ENCODE peak calls at places on chromosome 22, in eight cellular contexts. T is HuH-7; K is GM12892; X is ELR; L is Right ventricle myocardium superior; G is activated T-helper 9 cell treated with anti-CD3 and anti-CD28 coated beads, Interleukin-2, amount 50 U/mL, for 16 hours; W is amniotic stem cell; H is omental fat pad. D is an unnamed sample.

GRCh38 chr22:42039271-42039670 is 31.3 kb downstream of the NAGA start:
- DNase-seq in H (no peak), T (no peak), X (peak), L (no peak), W (peak), G (no peak), K (no peak), D (no peak)

GRCh38 chr22:42069801-42070516 is 653 bp downstream of the NAGA start:
- DNase-seq in W (no peak), K (peak), H (no peak), L (peak), G (no peak), T (no peak), X (peak), D (no peak)

GRCh38 chr22:35596821-35597220 is 20.3 kb downstream of the MB start:
- DNase-seq in T (no peak), H (no peak), K (no peak), X (no peak), L (peak), W (no peak), G (no peak), D (no peak)

GRCh38 chr22:26681395-26681821 is 24.0 kb downstream of the MIAT start:
- DNase-seq in T (no peak), H (no peak), W (no peak), X (peak), K (no peak), G (no peak), L (no peak), D (no peak)

GRCh38 chr22:26656896-26657851 is at the start of gene MIAT:
- DNase-seq in H (no peak), G (no peak), W (no peak), K (peak), L (peak), T (no peak), X (peak), D (peak)

GRCh38 chr22:36464715-36465231 is 16.7 kb downstream of the TXN2 start:
- DNase-seq in H (no peak), T (no peak), X (no peak), K (no peak), W (no peak), L (no peak), G (no peak), D (no peak)

GRCh38 chr22:36588285-36588684 is 59.3 kb upstream of the EIF3D start:
- DNase-seq in L (no peak), K (no peak), T (no peak), G (no peak), W (no peak), H (no peak), X (no peak), D (no peak)

GRCh38 chr22:23101524-23101923 is 31.2 kb downstream of the GNAZ start:
- DNase-seq in W (no peak), T (no peak), K (no peak), L (no peak), X (no peak), G (no peak), H (no peak), D (no peak)

GRCh38 chr22:43879901-43880742 is 11.7 kb downstream of the PNPLA5 start:
- DNase-seq in L (no peak), G (no peak), W (no peak), H (no peak), X (no peak), K (no peak), T (no peak), D (no peak)

GRCh38 chr22:26573026-26573662 is 16.8 kb downstream of the TPST2 start:
- DNase-seq in H (no peak), X (no peak), T (no peak), G (no peak), K (no peak), L (peak), W (no peak), D (no peak)

GRCh38 chr22:42799061-42799460 is 58.0 kb downstream of the ARFGAP3 start:
- DNase-seq in W (no peak), L (no peak), T (no peak), G (no peak), H (no peak), X (no peak), K (no peak), D (no peak)

GRCh38 chr22:46770151-46770641 is 7.7 kb downstream of the TBC1D22A start:
- DNase-seq in L (no peak), X (no peak), K (no peak), T (no peak), G (no peak), H (no peak), W (no peak), D (no peak)

GRCh38 chr22:26314171-26314570 is 114.9 kb upstream of the ASPHD2 start:
- DNase-seq in G (no peak), T (no peak), H (no peak), K (no peak), W (no peak), X (no peak), L (no peak), D (no peak)

GRCh38 chr22:17086301-17086700 is 1.5 kb downstream of the IL17RA start:
- DNase-seq in X (no peak), T (no peak), K (no peak), W (no peak), G (no peak), L (no peak), H (no peak), D (no peak)

GRCh38 chr22:45211848-45212247 is 28.8 kb downstream of the KIAA0930 start:
- DNase-seq in K (no peak), X (no peak), G (no peak), W (no peak), H (no peak), T (no peak), L (peak), D (no peak)

GRCh38 chr22:44143117-44143495 is 37.6 kb upstream of the PARVG start:
- DNase-seq in G (no peak), X (no peak), K (no peak), H (no peak), W (no peak), L (peak), T (no peak), D (no peak)

GRCh38 chr22:38218661-38219331 is 17.0 kb downstream of the MAFF start:
- DNase-seq in T (peak), X (peak), K (no peak), H (peak), G (peak), W (peak), L (peak), D (peak)

GRCh38 chr22:23800297-23801237 is 13.8 kb downstream of the SMARCB1 start:
- DNase-seq in X (no peak), T (no peak), G (no peak), H (no peak), L (no peak), W (no peak), K (peak), D (no peak)

GRCh38 chr22:40189979-40190378 is 12.3 kb downstream of the TNRC6B start:
- DNase-seq in X (peak), G (no peak), H (no peak), W (no peak), K (no peak), L (no peak), T (no peak), D (no peak)

GRCh38 chr22:49203863-49204598 is 623.6 kb downstream of the BRD1 start:
- DNase-seq in K (no peak), T (no peak), H (no peak), G (no peak), X (no peak), L (no peak), W (no peak), D (no peak)

GRCh38 chr22:49037701-49038245 is 789.9 kb downstream of the BRD1 start:
- DNase-seq in X (no peak), T (no peak), H (no peak), G (no peak), W (no peak), L (no peak), K (no peak), D (no peak)

GRCh38 chr22:29773233-29773632 is 6.1 kb downstream of the UQCR10 start:
- DNase-seq in H (no peak), G (no peak), W (no peak), K (no peak), X (peak), L (no peak), T (no peak), D (no peak)

GRCh38 chr22:19404676-19405075 is 26.9 kb downstream of the HIRA start:
- DNase-seq in G (no peak), K (no peak), W (no peak), L (no peak), H (no peak), T (no peak), X (no peak), D (no peak)

GRCh38 chr22:47422736-47423135 is 660.3 kb downstream of the TBC1D22A start:
- DNase-seq in H (no peak), L (no peak), W (no peak), X (no peak), K (no peak), T (no peak), G (no peak), D (no peak)

GRCh38 chr22:17281026-17281809 is 62.0 kb upstream of the ADA2 start:
- DNase-seq in K (no peak), X (no peak), H (no peak), W (no peak), L (no peak), T (no peak), G (no peak), D (no peak)

GRCh38 chr22:46598737-46599424 is 21.3 kb upstream of the GRAMD4 start:
- DNase-seq in G (no peak), T (no peak), H (no peak), K (no peak), L (no peak), W (no peak), X (no peak), D (no peak)

GRCh38 chr22:49018601-49019000 is 809.1 kb downstream of the BRD1 start:
- DNase-seq in T (no peak), K (no peak), H (peak), G (no peak), L (no peak), W (no peak), X (no peak), D (no peak)

GRCh38 chr22:43014062-43014875 is 680 bp downstream of the PACSIN2 start:
- DNase-seq in L (peak), X (peak), T (peak), H (no peak), W (no peak), K (peak), G (peak), D (peak)

GRCh38 chr22:42711895-42712837 is 8.5 kb downstream of the A4GALT start:
- DNase-seq in G (no peak), W (no peak), H (no peak), K (no peak), L (peak), X (no peak), T (no peak), D (no peak)

GRCh38 chr22:43270314-43270908 is 72.8 kb downstream of the SCUBE1 start:
- DNase-seq in X (peak), W (no peak), G (no peak), L (no peak), H (no peak), K (peak), T (peak), D (no peak)

GRCh38 chr22:37180531-37181231 is 7.4 kb downstream of the C1QTNF6 start:
- DNase-seq in G (no peak), T (no peak), W (no peak), X (no peak), K (no peak), L (no peak), H (no peak), D (no peak)